ENCODE peak calls at places on chromosomes 4 and X, in four cellular contexts. P is sciatic nerve, U is cardiac muscle cell, Y is MCF 10A. L is an unnamed sample.
A peak's percentile ranks its signal among the peaks of the same experiment; 100 is the strongest.

GRCh38 chr4:130029442-130029841 is 933.5 kb downstream of the C4orf33 start:
- DNase-seq in P (no peak), U (no peak), Y (no peak), L (no peak)

GRCh38 chrX:135086197-135086854 is 34.0 kb downstream of the ETDB start:
- DNase-seq in P (no peak), U (peak; percentile 69), Y (peak; percentile 72), L (no peak)

GRCh38 chr4:124936427-124936826 is 223.9 kb upstream of the ANKRD50 start:
- DNase-seq in P (no peak), U (peak; percentile 83), Y (no peak), L (no peak)

GRCh38 chrX:21657318-21658151 is 595 bp downstream of the KLHL34 start:
- DNase-seq in P (no peak), U (no peak), Y (no peak), L (no peak)

GRCh38 chrX:23802431-23802830 is 19.5 kb downstream of the SAT1 start:
- DNase-seq in P (no peak), U (no peak), Y (no peak), L (no peak)

GRCh38 chrX:132090370-132091152 is 37.3 kb downstream of the FRMD7 start:
- DNase-seq in P (no peak), U (no peak), Y (no peak), L (no peak)

GRCh38 chrX:37912286-37912685 is 64.9 kb upstream of the DYNLT3 start:
- DNase-seq in P (no peak), U (peak; percentile 14), Y (peak; percentile 4), L (no peak)

GRCh38 chr4:41281038-41281634 is 24.4 kb downstream of the UCHL1 start:
- DNase-seq in P (no peak), U (peak; percentile 86), Y (peak; percentile 91), L (no peak)

GRCh38 chr4:9999956-10000551 is 21.2 kb downstream of the SLC2A9 start:
- DNase-seq in P (no peak), U (no peak), Y (no peak), L (no peak)

GRCh38 chr4:102620697-102621497 is 119.7 kb downstream of the NFKB1 start:
- DNase-seq in P (no peak), U (peak; percentile 79), Y (peak; percentile 77), L (no peak)

GRCh38 chrX:50154429-50154828 is 46.4 kb downstream of the AKAP4 start:
- DNase-seq in P (no peak), U (no peak), Y (no peak), L (no peak)

GRCh38 chr4:182929296-182929695 is 12.1 kb upstream of the DCTD start:
- DNase-seq in P (no peak), U (peak; percentile 81), Y (no peak), L (no peak)